ENCODE peak calls at places on chromosomes 5 and 9, in eight cellular contexts. One of them, this sample, is unnamed.

GRCh38 chr9:99365233-99365980 is 143.3 kb downstream of the SEC61B start:
- DNase-seq in neural progenitor cell: no peak
- DNase-seq in uterus: no peak
- DNase-seq in endodermal cell: no peak
- DNase-seq in CD8-positive, alpha-beta memory T cell: no peak
- DNase-seq in sigmoid colon: no peak
- DNase-seq in OCI-LY7: no peak
- DNase-seq in epithelial cell of prostate: no peak
- DNase-seq in this sample: no peak

GRCh38 chr5:126285307-126285706 is 137.9 kb upstream of the GRAMD2B start:
- DNase-seq in endodermal cell: no peak
- DNase-seq in OCI-LY7: no peak
- DNase-seq in epithelial cell of prostate: no peak
- DNase-seq in CD8-positive, alpha-beta memory T cell: no peak
- DNase-seq in uterus: no peak
- DNase-seq in sigmoid colon: no peak
- DNase-seq in neural progenitor cell: no peak
- DNase-seq in this sample: no peak

GRCh38 chr5:115986358-115986757 is 24.1 kb downstream of the LVRN start:
- DNase-seq in epithelial cell of prostate: no peak
- DNase-seq in CD8-positive, alpha-beta memory T cell: no peak
- DNase-seq in OCI-LY7: no peak
- DNase-seq in uterus: no peak
- DNase-seq in endodermal cell: no peak
- DNase-seq in sigmoid colon: no peak
- DNase-seq in neural progenitor cell: no peak
- DNase-seq in this sample: no peak

GRCh38 chr9:131879531-131880290 is 139.8 kb upstream of the RAPGEF1 start:
- DNase-seq in sigmoid colon: no peak
- DNase-seq in CD8-positive, alpha-beta memory T cell: no peak
- DNase-seq in uterus: no peak
- DNase-seq in OCI-LY7: no peak
- DNase-seq in neural progenitor cell: no peak
- DNase-seq in endodermal cell: no peak
- DNase-seq in epithelial cell of prostate: no peak
- DNase-seq in this sample: no peak

GRCh38 chr9:6243746-6244145 is 28.1 kb downstream of the IL33 start:
- DNase-seq in sigmoid colon: no peak
- DNase-seq in CD8-positive, alpha-beta memory T cell: no peak
- DNase-seq in neural progenitor cell: no peak
- DNase-seq in epithelial cell of prostate: peak
- DNase-seq in uterus: no peak
- DNase-seq in endodermal cell: no peak
- DNase-seq in OCI-LY7: no peak
- DNase-seq in this sample: no peak

GRCh38 chr9:95317119-95317892 is at the start of gene FANCC:
- DNase-seq in epithelial cell of prostate: no peak
- DNase-seq in sigmoid colon: peak
- DNase-seq in endodermal cell: peak
- DNase-seq in OCI-LY7: peak
- DNase-seq in CD8-positive, alpha-beta memory T cell: peak
- DNase-seq in neural progenitor cell: peak
- DNase-seq in uterus: peak
- DNase-seq in this sample: peak

GRCh38 chr5:32510860-32511259 is 66.3 kb upstream of the ZFR start:
- DNase-seq in neural progenitor cell: no peak
- DNase-seq in epithelial cell of prostate: no peak
- DNase-seq in endodermal cell: no peak
- DNase-seq in CD8-positive, alpha-beta memory T cell: no peak
- DNase-seq in uterus: no peak
- DNase-seq in sigmoid colon: no peak
- DNase-seq in OCI-LY7: no peak
- DNase-seq in this sample: no peak

GRCh38 chr9:105993051-105993854 is 298.9 kb downstream of the TMEM38B start:
- DNase-seq in neural progenitor cell: no peak
- DNase-seq in uterus: no peak
- DNase-seq in OCI-LY7: no peak
- DNase-seq in epithelial cell of prostate: no peak
- DNase-seq in CD8-positive, alpha-beta memory T cell: no peak
- DNase-seq in endodermal cell: no peak
- DNase-seq in sigmoid colon: no peak
- DNase-seq in this sample: no peak

GRCh38 chr5:51159606-51160005 is 223.6 kb upstream of the ISL1 start:
- DNase-seq in OCI-LY7: no peak
- DNase-seq in sigmoid colon: no peak
- DNase-seq in uterus: no peak
- DNase-seq in CD8-positive, alpha-beta memory T cell: no peak
- DNase-seq in endodermal cell: no peak
- DNase-seq in neural progenitor cell: no peak
- DNase-seq in epithelial cell of prostate: no peak
- DNase-seq in this sample: no peak

GRCh38 chr9:129989740-129990139 is 53.2 kb downstream of the FNBP1 start:
- DNase-seq in neural progenitor cell: no peak
- DNase-seq in sigmoid colon: peak
- DNase-seq in uterus: no peak
- DNase-seq in CD8-positive, alpha-beta memory T cell: no peak
- DNase-seq in endodermal cell: no peak
- DNase-seq in OCI-LY7: no peak
- DNase-seq in epithelial cell of prostate: no peak
- DNase-seq in this sample: no peak

GRCh38 chr9:17802249-17802857 is 223.5 kb downstream of the SH3GL2 start:
- DNase-seq in OCI-LY7: peak
- DNase-seq in epithelial cell of prostate: no peak
- DNase-seq in neural progenitor cell: no peak
- DNase-seq in CD8-positive, alpha-beta memory T cell: no peak
- DNase-seq in endodermal cell: no peak
- DNase-seq in uterus: no peak
- DNase-seq in sigmoid colon: no peak
- DNase-seq in this sample: no peak

GRCh38 chr5:158573829-158574228 is 525.9 kb downstream of the EBF1 start:
- DNase-seq in epithelial cell of prostate: no peak
- DNase-seq in OCI-LY7: no peak
- DNase-seq in uterus: no peak
- DNase-seq in endodermal cell: no peak
- DNase-seq in CD8-positive, alpha-beta memory T cell: no peak
- DNase-seq in neural progenitor cell: no peak
- DNase-seq in sigmoid colon: no peak
- DNase-seq in this sample: no peak

GRCh38 chr5:61217251-61217650 is 55.0 kb upstream of the SMIM15 start:
- DNase-seq in neural progenitor cell: no peak
- DNase-seq in sigmoid colon: no peak
- DNase-seq in uterus: no peak
- DNase-seq in epithelial cell of prostate: no peak
- DNase-seq in CD8-positive, alpha-beta memory T cell: no peak
- DNase-seq in endodermal cell: no peak
- DNase-seq in OCI-LY7: no peak
- DNase-seq in this sample: no peak

GRCh38 chr5:132410451-132411381 is 41.2 kb downstream of the SLC22A5 start:
- DNase-seq in neural progenitor cell: peak
- DNase-seq in endodermal cell: peak
- DNase-seq in epithelial cell of prostate: no peak
- DNase-seq in sigmoid colon: peak
- DNase-seq in uterus: peak
- DNase-seq in CD8-positive, alpha-beta memory T cell: peak
- DNase-seq in OCI-LY7: peak
- DNase-seq in this sample: peak

GRCh38 chr9:98625728-98626127 is 83.0 kb downstream of the GABBR2 start:
- DNase-seq in CD8-positive, alpha-beta memory T cell: no peak
- DNase-seq in uterus: no peak
- DNase-seq in epithelial cell of prostate: no peak
- DNase-seq in neural progenitor cell: no peak
- DNase-seq in OCI-LY7: no peak
- DNase-seq in endodermal cell: peak
- DNase-seq in sigmoid colon: no peak
- DNase-seq in this sample: no peak

GRCh38 chr9:35350212-35350611 is 139.7 kb upstream of the RUSC2 start:
- DNase-seq in epithelial cell of prostate: no peak
- DNase-seq in neural progenitor cell: no peak
- DNase-seq in OCI-LY7: no peak
- DNase-seq in uterus: no peak
- DNase-seq in sigmoid colon: no peak
- DNase-seq in endodermal cell: no peak
- DNase-seq in CD8-positive, alpha-beta memory T cell: no peak
- DNase-seq in this sample: no peak

GRCh38 chr5:88393082-88393481 is 124.4 kb upstream of the TMEM161B start:
- DNase-seq in sigmoid colon: no peak
- DNase-seq in uterus: no peak
- DNase-seq in endodermal cell: no peak
- DNase-seq in CD8-positive, alpha-beta memory T cell: no peak
- DNase-seq in neural progenitor cell: no peak
- DNase-seq in epithelial cell of prostate: no peak
- DNase-seq in OCI-LY7: no peak
- DNase-seq in this sample: no peak

GRCh38 chr9:88387733-88388202 is 476 bp upstream of the SPIN1 start:
- DNase-seq in neural progenitor cell: no peak
- DNase-seq in OCI-LY7: no peak
- DNase-seq in endodermal cell: no peak
- DNase-seq in CD8-positive, alpha-beta memory T cell: no peak
- DNase-seq in epithelial cell of prostate: no peak
- DNase-seq in sigmoid colon: peak
- DNase-seq in uterus: peak
- DNase-seq in this sample: peak

GRCh38 chr9:121294866-121295661 is 27.1 kb downstream of the GSN start:
- DNase-seq in endodermal cell: no peak
- DNase-seq in CD8-positive, alpha-beta memory T cell: no peak
- DNase-seq in epithelial cell of prostate: no peak
- DNase-seq in sigmoid colon: peak
- DNase-seq in OCI-LY7: no peak
- DNase-seq in uterus: peak
- DNase-seq in neural progenitor cell: no peak
- DNase-seq in this sample: no peak

GRCh38 chr9:134382733-134383132 is 56.5 kb downstream of the RXRA start:
- DNase-seq in OCI-LY7: no peak
- DNase-seq in CD8-positive, alpha-beta memory T cell: no peak
- DNase-seq in endodermal cell: no peak
- DNase-seq in neural progenitor cell: no peak
- DNase-seq in sigmoid colon: no peak
- DNase-seq in uterus: no peak
- DNase-seq in epithelial cell of prostate: no peak
- DNase-seq in this sample: no peak
- H3K27ac ChIP-seq in OCI-LY7: no peak
- H3K27ac ChIP-seq in CD8-positive, alpha-beta memory T cell: no peak
- H3K27ac ChIP-seq in endodermal cell: peak
- H3K27ac ChIP-seq in neural progenitor cell: no peak
- H3K27ac ChIP-seq in sigmoid colon: peak
- H3K27ac ChIP-seq in uterus: no peak
- H3K27ac ChIP-seq in epithelial cell of prostate: no peak
- H3K27ac ChIP-seq in this sample: peak

GRCh38 chr9:107281164-107281563 is 1.9 kb upstream of the RAD23B start:
- DNase-seq in epithelial cell of prostate: no peak
- DNase-seq in CD8-positive, alpha-beta memory T cell: no peak
- DNase-seq in sigmoid colon: no peak
- DNase-seq in OCI-LY7: peak
- DNase-seq in uterus: no peak
- DNase-seq in neural progenitor cell: no peak
- DNase-seq in endodermal cell: no peak
- DNase-seq in this sample: no peak
- H3K27ac ChIP-seq in epithelial cell of prostate: peak
- H3K27ac ChIP-seq in CD8-positive, alpha-beta memory T cell: no peak
- H3K27ac ChIP-seq in sigmoid colon: no peak
- H3K27ac ChIP-seq in OCI-LY7: peak
- H3K27ac ChIP-seq in uterus: no peak
- H3K27ac ChIP-seq in neural progenitor cell: no peak
- H3K27ac ChIP-seq in endodermal cell: no peak
- H3K27ac ChIP-seq in this sample: peak

DNA sequence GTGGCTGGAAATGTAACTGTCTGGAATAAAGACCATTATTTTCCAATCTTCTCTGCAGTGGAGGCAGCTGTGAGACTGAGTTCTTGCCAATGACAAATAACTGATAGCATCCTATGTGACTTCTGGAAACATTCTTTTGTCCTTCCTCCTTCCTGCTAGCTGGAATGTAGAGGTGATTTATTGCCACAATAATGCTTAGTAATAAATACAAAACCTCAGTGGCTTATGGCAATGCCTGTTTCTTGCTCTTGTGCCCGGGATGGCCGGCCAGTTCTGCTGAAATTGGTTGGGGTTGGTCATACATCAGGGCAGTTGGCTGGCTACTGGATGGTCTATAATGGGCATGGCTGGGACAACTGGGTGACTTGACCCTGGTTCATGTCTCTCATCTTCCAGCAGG is 12.2 kb upstream of the TEX48 start:
- DNase-seq in endodermal cell: no peak
- DNase-seq in neural progenitor cell: no peak
- DNase-seq in CD8-positive, alpha-beta memory T cell: no peak
- DNase-seq in uterus: no peak
- DNase-seq in epithelial cell of prostate: no peak
- DNase-seq in OCI-LY7: no peak
- DNase-seq in sigmoid colon: no peak
- DNase-seq in this sample: no peak
- H3K27ac ChIP-seq in endodermal cell: no peak
- H3K27ac ChIP-seq in neural progenitor cell: no peak
- H3K27ac ChIP-seq in CD8-positive, alpha-beta memory T cell: no peak
- H3K27ac ChIP-seq in uterus: no peak
- H3K27ac ChIP-seq in epithelial cell of prostate: peak
- H3K27ac ChIP-seq in OCI-LY7: no peak
- H3K27ac ChIP-seq in sigmoid colon: no peak
- H3K27ac ChIP-seq in this sample: no peak

DNA sequence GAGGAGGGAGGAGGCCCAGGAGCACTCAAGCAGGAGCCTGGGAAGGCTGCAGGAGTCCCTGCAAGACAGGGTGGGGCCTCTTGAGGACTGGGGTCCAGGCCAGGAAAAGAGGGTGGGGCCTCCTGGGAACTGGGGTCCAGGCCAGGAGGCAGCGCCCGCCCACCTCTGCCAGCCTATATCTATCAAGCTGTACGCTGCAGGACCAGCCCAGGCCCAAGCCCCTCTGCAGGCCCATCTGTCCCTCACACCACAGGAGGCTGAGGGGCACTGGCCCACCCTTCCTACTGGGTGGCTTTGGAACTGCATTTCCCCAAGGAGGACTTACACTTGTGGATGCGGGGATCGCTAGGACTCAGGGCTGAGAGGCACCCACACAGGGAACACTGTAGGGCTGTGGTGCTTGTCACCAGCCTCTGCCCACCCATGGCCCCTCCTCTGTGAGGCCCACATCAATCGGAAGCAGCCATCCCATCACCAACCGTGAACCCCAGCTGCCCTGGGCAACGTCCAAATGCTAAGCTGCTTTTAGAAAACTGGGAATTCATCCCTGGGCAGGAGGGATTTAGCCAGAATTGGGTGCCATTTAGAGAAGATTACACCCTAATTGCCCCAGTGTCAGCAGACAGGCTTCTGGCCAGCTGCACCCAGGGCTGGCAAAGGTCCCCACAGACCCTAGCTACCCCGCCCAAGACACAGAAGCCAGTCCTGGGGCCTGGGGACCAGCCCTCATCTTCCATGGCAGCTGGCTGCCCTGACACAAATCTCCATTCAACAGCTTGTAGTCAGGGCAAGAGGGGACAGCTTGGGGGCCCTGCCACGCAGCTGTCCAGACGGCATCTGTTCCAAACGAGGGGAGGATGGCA is 15.3 kb downstream of the BICD2 start:
- DNase-seq in epithelial cell of prostate: no peak
- DNase-seq in OCI-LY7: no peak
- DNase-seq in sigmoid colon: no peak
- DNase-seq in uterus: no peak
- DNase-seq in endodermal cell: peak
- DNase-seq in CD8-positive, alpha-beta memory T cell: no peak
- DNase-seq in neural progenitor cell: no peak
- DNase-seq in this sample: no peak
- H3K27ac ChIP-seq in epithelial cell of prostate: no peak
- H3K27ac ChIP-seq in OCI-LY7: no peak
- H3K27ac ChIP-seq in sigmoid colon: no peak
- H3K27ac ChIP-seq in uterus: no peak
- H3K27ac ChIP-seq in endodermal cell: peak
- H3K27ac ChIP-seq in CD8-positive, alpha-beta memory T cell: no peak
- H3K27ac ChIP-seq in neural progenitor cell: no peak
- H3K27ac ChIP-seq in this sample: no peak